ENCODE peak calls at places on chromosomes 3 and 15, in six cellular contexts. A is uterus, Q is brain microvascular endothelial cell, D is fibroblast of lung, G is heart left ventricle, Z is Caco-2. U is an unnamed sample.

GRCh38 chr3:132038198-132038825 is 3.5 kb upstream of the CPNE4 start:
- DNase-seq in A (no peak), Q (no peak), D (peak; percentile 47), G (no peak), Z (no peak), U (no peak)

GRCh38 chr3:147962408-147963164 is 553.4 kb downstream of the ZIC1 start:
- DNase-seq in A (no peak), Q (no peak), D (no peak), G (no peak), Z (no peak), U (no peak)

GRCh38 chr15:25391971-25392733 is 46.7 kb downstream of the UBE3A start:
- DNase-seq in A (no peak), Q (peak; percentile 49), D (peak; percentile 67), G (no peak), Z (no peak), U (peak; percentile 75)

GRCh38 chr3:164380156-164380555 is 698.1 kb downstream of the SI start:
- DNase-seq in A (no peak), Q (no peak), D (no peak), G (no peak), Z (no peak), U (no peak)

GRCh38 chr3:123535580-123535979 is 49.3 kb downstream of the HACD2 start:
- DNase-seq in A (no peak), Q (peak; percentile 70), D (peak; percentile 9), G (no peak), Z (no peak), U (peak; percentile 55)

GRCh38 chr3:183158552-183159006 is 4.0 kb downstream of the LAMP3 start:
- DNase-seq in A (no peak), Q (peak; percentile 86), D (peak; percentile 11), G (no peak), Z (no peak), U (no peak)

GRCh38 chr3:127159547-127159946 is 33.4 kb upstream of the PRR23E start:
- DNase-seq in A (no peak), Q (no peak), D (no peak), G (no peak), Z (no peak), U (no peak)

GRCh38 chr15:28123408-28124023 is 24.4 kb upstream of the OCA2 start:
- DNase-seq in A (peak; percentile 27), Q (peak; percentile 84), D (peak; percentile 69), G (peak; percentile 60), Z (peak; percentile 80), U (no peak)

GRCh38 chr3:169448501-169448900 is 215.0 kb downstream of the MECOM start:
- DNase-seq in A (no peak), Q (no peak), D (peak; percentile 18), G (no peak), Z (no peak), U (no peak)

GRCh38 chr3:12005951-12006625 is 1.9 kb downstream of the SYN2 start:
- DNase-seq in A (no peak), Q (no peak), D (no peak), G (no peak), Z (no peak), U (no peak)

GRCh38 chr3:12004741-12005513 is 739 bp downstream of the SYN2 start:
- DNase-seq in A (peak; percentile 13), Q (no peak), D (no peak), G (no peak), Z (no peak), U (no peak)

GRCh38 chr3:11998091-11998490 is 6.1 kb upstream of the SYN2 start:
- DNase-seq in A (no peak), Q (no peak), D (no peak), G (no peak), Z (no peak), U (no peak)

DNA sequence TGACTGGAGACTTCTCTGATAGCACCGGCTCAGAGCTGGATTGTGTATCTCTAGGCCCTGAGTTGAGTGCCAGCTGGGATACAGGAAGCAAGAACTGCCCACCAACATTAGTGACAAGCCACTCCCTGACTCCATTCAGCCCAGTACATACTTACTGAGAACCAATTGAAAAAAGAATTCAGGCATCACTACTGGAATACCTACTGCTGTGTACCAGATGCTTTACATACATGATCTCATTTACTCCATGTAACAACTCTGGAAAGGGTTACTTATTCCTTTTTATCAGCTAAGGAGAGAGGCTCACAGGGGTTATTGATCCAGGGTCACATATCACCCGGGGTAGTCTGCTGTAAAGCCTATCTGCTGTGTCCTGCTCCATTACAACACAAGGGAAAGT is 1.3 kb upstream of the SYN2 start:
- DNase-seq in A (no peak), Q (no peak), D (no peak), G (no peak), Z (no peak), U (no peak)
- H3K4me3 ChIP-seq in A (no peak overlapping the region), Q (no peak overlapping the region), D (no peak overlapping the region), G (no peak overlapping the region), Z (no peak overlapping the region), U (no peak overlapping the region)

DNA sequence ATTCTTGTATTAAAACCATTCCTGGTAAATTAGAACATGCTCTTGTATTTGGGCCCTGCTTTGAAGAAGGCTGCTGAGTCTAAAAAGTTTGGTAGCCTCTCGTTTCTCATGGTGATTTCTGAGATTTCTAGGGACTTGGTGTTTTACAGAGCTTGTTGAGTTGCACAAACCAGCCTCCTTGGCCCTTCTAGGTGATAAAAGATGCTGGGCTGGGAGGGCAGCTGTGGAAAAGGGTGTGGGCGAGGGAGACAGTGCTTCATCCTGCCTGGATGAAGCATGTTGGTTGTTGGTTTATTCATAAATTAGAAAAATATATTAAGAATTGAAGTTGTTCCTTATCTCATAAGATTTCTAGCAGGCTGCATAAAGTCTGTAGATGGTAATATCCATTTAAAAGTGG is 151.7 kb downstream of the IGF1R start:
- DNase-seq in A (no peak), Q (no peak), D (no peak), G (no peak), Z (no peak), U (no peak)
- H3K4me3 ChIP-seq in A (no peak overlapping the region), Q (no peak overlapping the region), D (no peak overlapping the region), G (peak overlapping the region; percentile 17), Z (no peak overlapping the region), U (no peak overlapping the region)

GRCh38 chr15:99983171-99983891 is 250.1 kb upstream of the LYSMD4 start:
- DNase-seq in A (no peak), Q (no peak), D (no peak), G (no peak), Z (no peak), U (no peak)
- H3K4me3 ChIP-seq in A (no peak overlapping the region), Q (no peak overlapping the region), D (no peak overlapping the region), G (no peak overlapping the region), Z (no peak overlapping the region), U (no peak overlapping the region)

GRCh38 chr3:187747506-187747905 is 2.2 kb upstream of the BCL6 start:
- DNase-seq in A (no peak), Q (no peak), D (no peak), G (no peak), Z (no peak), U (no peak)

GRCh38 chr3:187753516-187753915 is 8.2 kb upstream of the BCL6 start:
- DNase-seq in A (no peak), Q (no peak), D (no peak), G (no peak), Z (no peak), U (no peak)

GRCh38 chr3:187750041-187750512 is 4.8 kb upstream of the BCL6 start:
- DNase-seq in A (no peak), Q (no peak), D (peak; percentile 61), G (peak; percentile 42), Z (peak; percentile 94), U (no peak)

GRCh38 chr3:187748050-187748481 is 2.8 kb upstream of the BCL6 start:
- DNase-seq in A (peak; percentile 91), Q (peak; percentile 87), D (peak; percentile 84), G (peak; percentile 89), Z (peak; percentile 88), U (no peak)

GRCh38 chr3:187750513-187751123 is 5.3 kb upstream of the BCL6 start:
- DNase-seq in A (no peak), Q (no peak), D (peak; percentile 56), G (no peak), Z (peak; percentile 55), U (no peak)
- H3K4me3 ChIP-seq in A (peak overlapping the region; percentile 15), Q (peak overlapping the region; percentile 24), D (peak overlapping the region; percentile 39), G (peak overlapping the region; percentile 32), Z (peak overlapping the region; percentile 37), U (peak overlapping the region; percentile 15)

GRCh38 chr3:26624209-26624775 is 1.7 kb downstream of the LRRC3B start:
- DNase-seq in A (no peak), Q (no peak), D (no peak), G (no peak), Z (no peak), U (no peak)

GRCh38 chr3:26622634-26623408 is at the start of gene LRRC3B:
- DNase-seq in A (no peak), Q (no peak), D (no peak), G (no peak), Z (no peak), U (no peak)

GRCh38 chr3:26621176-26621575 is 1.4 kb upstream of the LRRC3B start:
- DNase-seq in A (no peak), Q (no peak), D (no peak), G (no peak), Z (no peak), U (no peak)

GRCh38 chr3:26623409-26624208 is 1.0 kb downstream of the LRRC3B start:
- DNase-seq in A (no peak), Q (no peak), D (no peak), G (no peak), Z (no peak), U (no peak)

GRCh38 chr3:26621891-26622633 is 510 bp upstream of the LRRC3B start:
- DNase-seq in A (no peak), Q (no peak), D (no peak), G (no peak), Z (no peak), U (no peak)
- H3K4me3 ChIP-seq in A (no peak overlapping the region), Q (no peak overlapping the region), D (no peak overlapping the region), G (peak overlapping the region; percentile 58), Z (no peak overlapping the region), U (no peak overlapping the region)

DNA sequence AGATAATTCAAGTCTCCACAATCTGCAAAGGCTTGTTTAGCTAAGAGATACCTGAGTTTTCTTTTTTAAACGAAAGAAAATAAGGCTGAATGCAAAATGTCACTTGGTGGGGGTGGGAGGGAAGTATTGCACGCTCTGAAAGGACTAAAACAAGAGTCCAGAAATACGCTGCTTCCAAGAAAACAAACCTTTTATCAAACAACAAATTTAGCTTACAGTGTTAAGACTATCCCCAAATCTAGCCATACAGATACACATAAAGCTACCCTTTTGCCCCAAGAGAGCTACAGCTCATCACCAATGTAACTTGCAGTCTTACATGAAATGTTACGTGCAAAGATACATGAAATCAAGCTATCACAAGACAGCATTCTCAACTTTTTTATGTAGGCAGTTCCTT is 522.5 kb downstream of the FOXP1 start:
- DNase-seq in A (no peak), Q (no peak), D (no peak), G (no peak), Z (no peak), U (no peak)
- H3K4me3 ChIP-seq in A (peak overlapping the region; percentile 14), Q (no peak overlapping the region), D (no peak overlapping the region), G (peak overlapping the region; percentile 76), Z (no peak overlapping the region), U (no peak overlapping the region)

GRCh38 chr3:44509393-44509921 is 32.0 kb upstream of the ZNF445 start:
- DNase-seq in A (no peak), Q (no peak), D (peak; percentile 3), G (no peak), Z (no peak), U (no peak)

GRCh38 chr3:44506961-44507360 is 29.5 kb upstream of the ZNF445 start:
- DNase-seq in A (no peak), Q (no peak), D (no peak), G (no peak), Z (no peak), U (no peak)

GRCh38 chr3:44513513-44513912 is 36.0 kb upstream of the ZNF445 start:
- DNase-seq in A (no peak), Q (no peak), D (no peak), G (no peak), Z (no peak), U (no peak)

GRCh38 chr3:44509985-44510360 is 32.5 kb upstream of the ZNF445 start:
- DNase-seq in A (no peak), Q (peak; percentile 2), D (peak; percentile 23), G (no peak), Z (no peak), U (no peak)

GRCh38 chr3:44511238-44511567 is 33.7 kb upstream of the ZNF445 start:
- DNase-seq in A (no peak), Q (no peak), D (peak; percentile 19), G (no peak), Z (no peak), U (no peak)
- H3K4me3 ChIP-seq in A (peak overlapping the region; percentile 92), Q (peak overlapping the region; percentile 74), D (peak overlapping the region; percentile 40), G (peak overlapping the region; percentile 97), Z (peak overlapping the region; percentile 56), U (peak overlapping the region; percentile 56)